ENCODE peak calls at places on chromosomes 6 and 20, in seven cellular contexts. O is IMR-90; W is CD4-positive, alpha-beta memory T cell; L is CD8-positive, alpha-beta memory T cell; Q is left ventricle myocardium inferior; N is cardiac muscle cell; G is CD8-positive, alpha-beta T cell. U is an unnamed sample. For H3K4me1, the result is how much of the 10 kb centered on the place peaks cover.

GRCh38 chr20:17339000-17339399 is 112.2 kb downstream of the PCSK2 start:
- DNase-seq in O (no peak), W (no peak), L (no peak), Q (no peak), N (no peak), G (no peak), U (no peak)

GRCh38 chr6:169093121-169093723 is 160.4 kb downstream of the THBS2 start:
- DNase-seq in O (no peak), W (no peak), L (no peak), Q (no peak), N (no peak), G (no peak), U (no peak)

GRCh38 chr6:128724738-128725137 is 158.2 kb upstream of the LAMA2 start:
- DNase-seq in O (no peak), W (no peak), L (no peak), Q (no peak), N (no peak), G (no peak), U (no peak)

GRCh38 chr20:50284811-50285375 is 94.3 kb downstream of the CEBPB start:
- DNase-seq in O (no peak), W (no peak), L (no peak), Q (no peak), N (peak), G (no peak), U (no peak)

GRCh38 chr6:33609444-33610034 is 11.6 kb upstream of the ITPR3 start:
- DNase-seq in O (peak), W (no peak), L (no peak), Q (peak), N (no peak), G (no peak), U (no peak)

GRCh38 chr20:35226126-35226774 is at the start of gene MMP24:
- DNase-seq in O (no peak), W (no peak), L (no peak), Q (no peak), N (no peak), G (no peak), U (no peak)

GRCh38 chr20:36720510-36720909 is 25.4 kb downstream of the NDRG3 start:
- DNase-seq in O (peak), W (no peak), L (no peak), Q (no peak), N (no peak), G (no peak), U (no peak)

GRCh38 chr20:25247100-25247665 is 702 bp upstream of the PYGB start:
- DNase-seq in O (peak), W (no peak), L (peak), Q (peak), N (peak), G (no peak), U (peak)

GRCh38 chr6:38264605-38265004 is 375.1 kb downstream of the BTBD9 start:
- DNase-seq in O (peak), W (no peak), L (no peak), Q (no peak), N (peak), G (no peak), U (no peak)

GRCh38 chr20:61719691-61720347 is 345.9 kb downstream of the TAF4 start:
- DNase-seq in O (no peak), W (peak), L (peak), Q (no peak), N (no peak), G (peak), U (peak)

GRCh38 chr6:88298446-88298845 is 132.3 kb upstream of the CNR1 start:
- DNase-seq in O (no peak), W (no peak), L (no peak), Q (no peak), N (no peak), G (no peak), U (no peak)

GRCh38 chr6:132482595-132482994 is 30.3 kb downstream of the STX7 start:
- DNase-seq in O (no peak), W (no peak), L (no peak), Q (no peak), N (no peak), G (no peak), U (no peak)

GRCh38 chr6:73451166-73452106 is 661 bp downstream of the CGAS start:
- DNase-seq in O (peak), W (peak), L (peak), Q (peak), N (peak), G (no peak), U (peak)

GRCh38 chr20:45518282-45518681 is 2.9 kb upstream of the SPINT3 start:
- DNase-seq in O (no peak), W (no peak), L (no peak), Q (no peak), N (no peak), G (no peak), U (no peak)

GRCh38 chr6:68711386-68712000 is 76.4 kb downstream of the ADGRB3 start:
- DNase-seq in O (no peak), W (no peak), L (no peak), Q (no peak), N (no peak), G (no peak), U (no peak)

GRCh38 chr6:32075781-32076494 is 33.2 kb downstream of the TNXB start:
- DNase-seq in O (no peak), W (no peak), L (no peak), Q (no peak), N (no peak), G (no peak), U (no peak)

GRCh38 chr6:122035193-122035592 is 364.3 kb upstream of the HSF2 start:
- DNase-seq in O (no peak), W (no peak), L (no peak), Q (no peak), N (no peak), G (no peak), U (no peak)

GRCh38 chr6:28336284-28337024 is 506 bp upstream of the ZSCAN31 start:
- DNase-seq in O (peak), W (peak), L (peak), Q (no peak), N (peak), G (no peak), U (peak)

GRCh38 chr6:141878686-141879085 is 254.0 kb upstream of the GJE1 start:
- DNase-seq in O (no peak), W (no peak), L (no peak), Q (no peak), N (no peak), G (no peak), U (no peak)

GRCh38 chr6:158645064-158646022 is 800 bp upstream of the DYNLT1 start:
- DNase-seq in O (no peak), W (peak), L (no peak), Q (no peak), N (no peak), G (no peak), U (no peak)

GRCh38 chr6:167152858-167153257 is 4.9 kb downstream of the GPR31 start:
- DNase-seq in O (no peak), W (no peak), L (no peak), Q (no peak), N (no peak), G (no peak), U (no peak)

GRCh38 chr6:168742146-168742782 is 301.3 kb downstream of the SMOC2 start:
- DNase-seq in O (no peak), W (no peak), L (no peak), Q (no peak), N (no peak), G (no peak), U (no peak)

GRCh38 chr6:110541701-110542309 is 65.4 kb upstream of the SLC22A16 start:
- DNase-seq in O (no peak), W (no peak), L (no peak), Q (no peak), N (no peak), G (no peak), U (no peak)

GRCh38 chr6:29720863-29721262 is 2.4 kb upstream of the HLA-F start:
- DNase-seq in O (no peak), W (no peak), L (peak), Q (no peak), N (no peak), G (no peak), U (no peak)

GRCh38 chr6:19303381-19303780 is 533.8 kb upstream of the ID4 start:
- DNase-seq in O (no peak), W (no peak), L (no peak), Q (no peak), N (no peak), G (no peak), U (no peak)

DNA sequence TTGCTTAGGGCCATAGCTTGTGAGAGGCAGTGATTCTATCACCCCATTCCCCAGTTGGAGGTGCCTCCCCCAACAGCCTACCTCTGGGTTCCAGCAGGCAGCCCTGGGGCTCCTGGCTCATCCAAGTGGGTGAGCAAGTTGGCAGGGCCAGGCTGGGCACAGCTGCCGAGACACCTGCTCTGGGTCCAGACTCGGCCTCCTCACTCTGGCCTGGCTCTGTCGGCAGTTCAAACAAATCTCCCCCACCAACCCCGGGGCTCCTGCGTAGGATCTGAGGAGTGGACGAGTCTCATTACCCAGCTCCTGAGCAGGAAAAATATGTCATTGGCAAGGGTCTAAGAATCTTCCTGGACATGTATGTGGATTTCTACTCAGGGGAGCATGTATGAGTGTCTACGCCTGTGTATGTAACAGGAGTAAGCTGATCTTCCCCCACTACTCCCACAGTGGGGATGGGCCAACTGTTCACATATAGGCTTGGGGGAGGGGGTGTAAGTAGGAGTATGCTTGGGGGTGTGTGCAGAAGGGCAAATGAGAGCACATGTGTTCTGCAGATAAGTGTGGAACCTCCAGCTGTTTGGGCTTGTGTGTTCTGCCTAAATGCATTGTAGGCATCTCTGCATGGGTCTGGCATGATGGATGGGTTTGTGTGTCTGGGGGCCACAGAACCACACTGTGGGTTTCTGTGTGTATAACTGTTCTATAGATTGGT is 2.0 kb downstream of the ID1 start:
- DNase-seq in O (peak), W (no peak), L (no peak), Q (no peak), N (peak), G (no peak), U (no peak)
- H3K4me1 ChIP-seq in O (under half), W (under half), L (under half), Q (half or more), N (under half), G (under half), U (under half)

GRCh38 chr6:125264476-125264875 is 37.3 kb downstream of the HDDC2 start:
- DNase-seq in O (no peak), W (no peak), L (no peak), Q (no peak), N (no peak), G (no peak), U (no peak)

GRCh38 chr6:125259354-125259736 is 42.4 kb downstream of the HDDC2 start:
- DNase-seq in O (no peak), W (no peak), L (no peak), Q (no peak), N (no peak), G (no peak), U (no peak)

GRCh38 chr6:125258651-125259353 is 43.0 kb downstream of the HDDC2 start:
- DNase-seq in O (peak), W (no peak), L (no peak), Q (no peak), N (no peak), G (no peak), U (no peak)

GRCh38 chr6:125257351-125257750 is 44.4 kb downstream of the HDDC2 start:
- DNase-seq in O (peak), W (no peak), L (no peak), Q (no peak), N (no peak), G (no peak), U (no peak)

DNA sequence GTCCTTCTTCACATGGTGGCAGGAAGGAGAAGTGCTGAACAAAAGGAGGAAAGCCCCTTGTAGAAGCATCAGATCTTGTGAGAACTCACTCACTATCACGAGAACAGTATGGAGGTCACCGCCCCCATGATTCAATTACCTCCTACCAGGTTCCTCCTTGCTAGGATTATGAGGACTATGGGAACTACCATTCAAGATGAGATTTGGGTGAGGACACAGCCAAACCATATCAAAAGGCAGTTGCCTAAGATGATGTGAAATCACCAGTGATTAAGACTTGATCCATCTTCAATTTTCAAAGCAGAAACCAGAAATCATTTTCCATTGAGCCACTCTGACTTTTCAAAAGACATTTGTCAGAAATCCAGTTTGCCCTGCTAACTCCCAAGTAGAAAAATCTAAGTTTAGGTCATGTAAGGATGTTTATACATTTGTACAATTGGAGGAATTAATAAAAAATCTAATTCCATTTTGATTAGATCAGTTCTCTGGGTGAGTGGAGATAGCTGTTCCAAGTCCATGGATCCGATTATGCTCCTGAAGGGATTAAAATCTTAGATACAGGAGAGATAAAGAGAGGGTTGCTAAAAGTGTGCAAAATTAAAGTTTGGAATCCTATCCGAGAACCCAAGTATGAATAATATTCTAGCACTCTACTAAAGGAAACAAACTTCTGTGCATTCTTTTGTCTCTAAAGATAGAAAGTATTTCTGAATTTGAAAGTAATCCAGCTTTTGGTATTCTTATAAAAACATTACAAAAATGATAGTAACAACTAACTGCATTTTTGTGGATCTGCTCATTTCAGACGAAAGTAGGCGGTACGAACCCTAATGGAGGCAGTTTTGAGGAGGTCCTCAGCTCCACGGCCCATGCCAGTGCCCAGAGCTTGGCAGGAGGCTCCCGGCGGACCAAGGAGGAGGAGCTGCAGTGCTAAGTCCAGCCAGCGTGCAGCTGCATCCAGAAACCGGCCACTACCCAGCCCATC is 39.4 kb downstream of the HDDC2 start:
- DNase-seq in O (peak), W (no peak), L (no peak), Q (no peak), N (no peak), G (no peak), U (no peak)
- H3K27ac ChIP-seq in O (peak), W (no peak), L (no peak), Q (no peak), N (no peak), G (no peak), U (no peak)

DNA sequence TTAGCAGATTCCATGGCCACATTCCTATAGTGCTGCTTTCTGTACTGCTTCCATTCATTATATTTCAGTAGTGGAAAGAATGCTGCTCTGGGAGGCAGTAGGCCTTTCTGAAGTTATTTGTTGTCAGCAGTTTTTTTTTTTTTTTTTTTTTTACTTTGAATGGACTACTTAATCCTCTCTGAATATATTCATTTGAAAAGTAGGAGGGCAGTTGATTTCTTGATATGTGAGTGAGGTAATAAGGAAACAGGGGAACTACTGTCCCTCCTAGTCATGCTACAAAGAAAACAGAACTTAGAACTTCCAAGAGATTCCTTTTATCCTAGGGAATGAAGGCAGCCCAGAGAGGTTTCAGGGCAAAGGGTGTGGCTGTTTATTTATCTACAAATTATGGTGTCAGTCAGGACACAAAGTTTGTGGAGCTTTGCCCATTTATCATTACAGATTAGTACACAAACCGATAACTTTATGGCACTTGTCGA is 155.9 kb downstream of the JARID2 start:
- DNase-seq in O (no peak), W (no peak), L (no peak), Q (no peak), N (no peak), G (no peak), U (no peak)
- H3K4me1 ChIP-seq in O (under half), W (half or more), L (half or more), Q (half or more), N (half or more), G (half or more), U (half or more)

GRCh38 chr6:1382331-1382882 is 7.0 kb upstream of the FOXF2 start:
- DNase-seq in O (no peak), W (no peak), L (no peak), Q (no peak), N (no peak), G (no peak), U (no peak)
- H3K27ac ChIP-seq in O (no peak), W (no peak), L (no peak), Q (no peak), N (no peak), G (no peak), U (no peak)

DNA sequence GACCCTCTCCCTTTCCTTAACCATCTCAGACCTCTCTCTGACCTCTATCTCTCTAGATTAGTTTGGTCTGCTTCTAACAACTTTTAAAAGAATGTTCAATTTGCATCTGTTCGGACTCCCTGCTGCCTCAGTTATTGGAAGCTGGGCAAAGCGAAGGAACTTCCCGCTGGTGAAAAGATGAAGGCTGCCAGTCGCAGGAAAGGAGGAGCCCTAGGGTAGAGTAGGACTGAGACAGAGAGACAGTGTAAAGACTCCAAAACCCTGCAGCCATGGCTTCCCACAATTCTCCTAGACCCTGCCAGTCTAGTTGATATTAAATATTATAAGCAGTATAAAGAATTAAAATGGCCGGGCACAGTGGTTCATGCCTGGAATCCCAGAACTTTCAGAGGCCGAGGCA is 581.8 kb downstream of the EPM2A start:
- DNase-seq in O (no peak), W (no peak), L (no peak), Q (no peak), N (no peak), G (no peak), U (no peak)
- H3K4me1 ChIP-seq in O (under half), W (under half), L (under half), Q (under half), N (under half), G (under half), U (under half)

GRCh38 chr6:89357390-89357789 is 4.9 kb upstream of the UBE2J1 start:
- DNase-seq in O (no peak), W (peak), L (peak), Q (no peak), N (no peak), G (no peak), U (peak)
- H3K27ac ChIP-seq in O (no peak), W (peak), L (no peak), Q (peak), N (no peak), G (peak), U (peak)

GRCh38 chr6:108581932-108582500 is 21.3 kb downstream of the FOXO3 start:
- DNase-seq in O (peak), W (no peak), L (no peak), Q (no peak), N (no peak), G (no peak), U (no peak)
- H3K4me1 ChIP-seq in O (under half), W (half or more), L (under half), Q (half or more), N (under half), G (under half), U (under half)

GRCh38 chr6:39945626-39946025 is 11.4 kb upstream of the MOCS1 start:
- DNase-seq in O (no peak), W (no peak), L (no peak), Q (no peak), N (peak), G (no peak), U (no peak)
- H3K27ac ChIP-seq in O (no peak), W (no peak), L (no peak), Q (no peak), N (no peak), G (no peak), U (no peak)

U was measured in CD4-positive, CD25-positive, alpha-beta regulatory T cell.